ENCODE peak calls at places on chromosomes 3 and 15, in five cellular contexts. Y, Q, O, S and P are unnamed samples.

GRCh38 chr3:196886175-196886574 is 18.5 kb downstream of the SENP5 start:
- DNase-seq in Y (no peak), Q (no peak), O (no peak), S (no peak), P (no peak)

GRCh38 chr3:178320481-178321352 is 215.5 kb upstream of the KCNMB2 start:
- DNase-seq in Y (peak), Q (no peak), O (no peak), S (no peak), P (no peak)

GRCh38 chr3:133457025-133457424 is 57.2 kb downstream of the BFSP2 start:
- DNase-seq in Y (no peak), Q (no peak), O (no peak), S (no peak), P (no peak)

GRCh38 chr15:20106026-20106425 is 435.6 kb downstream of the GOLGA6L6 start:
- DNase-seq in Y (no peak), Q (no peak), O (no peak), S (no peak), P (no peak)

GRCh38 chr3:117853923-117854322 is 1144.3 kb downstream of the TUSC7 start:
- DNase-seq in Y (no peak), Q (no peak), O (no peak), S (peak), P (no peak)

GRCh38 chr15:43232289-43232874 is 11.6 kb upstream of the EPB42 start:
- DNase-seq in Y (no peak), Q (no peak), O (no peak), S (no peak), P (no peak)

GRCh38 chr15:69730281-69731235 is 277.9 kb downstream of the RPLP1 start:
- DNase-seq in Y (no peak), Q (no peak), O (no peak), S (peak), P (no peak)

GRCh38 chr15:48858401-48858800 is 19.5 kb upstream of the EID1 start:
- DNase-seq in Y (peak), Q (no peak), O (no peak), S (no peak), P (no peak)

GRCh38 chr3:12929801-12930200 is 88.4 kb upstream of the RPL32 start:
- DNase-seq in Y (no peak), Q (no peak), O (no peak), S (no peak), P (no peak)

GRCh38 chr3:41102053-41102556 is 97.2 kb upstream of the CTNNB1 start:
- DNase-seq in Y (no peak), Q (no peak), O (no peak), S (no peak), P (no peak)

GRCh38 chr15:34850121-34850520 is 54.8 kb upstream of the ACTC1 start:
- DNase-seq in Y (no peak), Q (no peak), O (no peak), S (no peak), P (no peak)

GRCh38 chr3:13624671-13625125 is 75.8 kb downstream of the FBLN2 start:
- DNase-seq in Y (no peak), Q (no peak), O (no peak), S (no peak), P (no peak)

GRCh38 chr3:161403251-161403650 is 31.9 kb upstream of the SPTSSB start:
- DNase-seq in Y (no peak), Q (no peak), O (no peak), S (no peak), P (no peak)

GRCh38 chr3:41148901-41149300 is 50.4 kb upstream of the CTNNB1 start:
- DNase-seq in Y (no peak), Q (no peak), O (no peak), S (no peak), P (no peak)

GRCh38 chr15:66613743-66614142 is 47.9 kb upstream of the LCTL start:
- DNase-seq in Y (no peak), Q (no peak), O (no peak), S (no peak), P (no peak)

GRCh38 chr3:125087768-125088391 is 32.1 kb upstream of the HEG1 start:
- DNase-seq in Y (no peak), Q (no peak), O (no peak), S (no peak), P (no peak)

GRCh38 chr15:32717290-32718081 is at the start of gene GREM1:
- DNase-seq in Y (no peak), Q (no peak), O (no peak), S (no peak), P (no peak)

GRCh38 chr15:99139276-99139675 is 34.4 kb downstream of the SYNM start:
- DNase-seq in Y (no peak), Q (no peak), O (no peak), S (no peak), P (no peak)

GRCh38 chr3:107077391-107077790 is 299.8 kb upstream of the CCDC54 start:
- DNase-seq in Y (no peak), Q (no peak), O (no peak), S (no peak), P (no peak)